ENCODE peak calls at places on chromosomes 12 and 14, in seven cellular contexts. A, T, U, K, L, W and Q are unnamed samples. For H3K4me1, the result is how much of the 10 kb centered on the place peaks cover.

GRCh38 chr14:53954551-53955233 is 1.9 kb downstream of the BMP4 start:
- DNase-seq in A (no peak), T (peak), U (peak), K (peak), L (peak), W (peak), Q (no peak)

GRCh38 chr12:45336762-45337596 is 121.1 kb downstream of the ANO6 start:
- DNase-seq in A (no peak), T (peak), U (no peak), K (no peak), L (no peak), W (peak), Q (no peak)

GRCh38 chr12:9707864-9708808 is 24.8 kb downstream of the CLECL1 start:
- DNase-seq in A (peak), T (peak), U (peak), K (peak), L (peak), W (peak), Q (peak)

GRCh38 chr12:95637010-95637409 is 85.7 kb upstream of the USP44 start:
- DNase-seq in A (no peak), T (no peak), U (no peak), K (no peak), L (no peak), W (no peak), Q (no peak)

GRCh38 chr12:108832730-108833354 is 24.5 kb downstream of the SSH1 start:
- DNase-seq in A (no peak), T (peak), U (peak), K (no peak), L (peak), W (peak), Q (no peak)

GRCh38 chr12:3228587-3228986 is 151.4 kb downstream of the TSPAN9 start:
- DNase-seq in A (no peak), T (no peak), U (no peak), K (no peak), L (no peak), W (no peak), Q (no peak)

GRCh38 chr14:58272589-58273372 is 25.6 kb upstream of the ARID4A start:
- DNase-seq in A (no peak), T (peak), U (peak), K (peak), L (peak), W (peak), Q (no peak)

GRCh38 chr12:6295187-6295811 is 15.2 kb upstream of the PLEKHG6 start:
- DNase-seq in A (peak), T (peak), U (peak), K (peak), L (no peak), W (peak), Q (no peak)

GRCh38 chr12:28027947-28028724 is 55.6 kb upstream of the PTHLH start:
- DNase-seq in A (no peak), T (peak), U (no peak), K (no peak), L (no peak), W (no peak), Q (no peak)

GRCh38 chr12:77339610-77340009 is 274.2 kb upstream of the E2F7 start:
- DNase-seq in A (no peak), T (peak), U (no peak), K (no peak), L (no peak), W (no peak), Q (no peak)

GRCh38 chr12:53046655-53047220 is 3.1 kb upstream of the TNS2 start:
- DNase-seq in A (peak), T (no peak), U (peak), K (peak), L (peak), W (peak), Q (peak)

GRCh38 chr14:96316087-96316486 is 47.1 kb downstream of the ATG2B start:
- DNase-seq in A (no peak), T (no peak), U (no peak), K (no peak), L (no peak), W (no peak), Q (no peak)

DNA sequence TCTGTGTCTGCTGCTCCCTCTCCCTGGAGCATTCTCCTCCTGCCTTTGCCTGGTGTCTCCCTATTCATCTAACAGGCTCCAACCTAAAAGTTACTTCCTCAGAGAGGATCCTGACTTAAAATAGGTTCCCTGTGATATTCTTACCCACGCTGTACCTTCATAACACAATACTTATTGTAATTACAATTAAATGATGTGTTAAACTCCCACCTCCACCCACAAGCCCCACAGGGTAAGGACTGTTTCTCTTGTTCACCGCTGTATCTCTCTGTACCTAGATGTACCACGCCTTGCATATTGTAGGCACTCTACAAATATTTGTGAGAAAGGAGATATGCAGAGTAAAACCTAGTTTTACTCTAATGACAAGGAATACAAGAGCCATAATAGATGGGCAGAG is 5.0 kb downstream of the HEBP1 start:
- DNase-seq in A (no peak), T (no peak), U (no peak), K (no peak), L (no peak), W (no peak), Q (no peak)
- H3K4me1 ChIP-seq in A (under half), T (under half), U (under half), K (under half), L (half or more), W (under half), Q (under half)

GRCh38 chr14:22614240-22614799 is 16.2 kb downstream of the ABHD4 start:
- DNase-seq in A (peak), T (peak), U (no peak), K (no peak), L (peak), W (peak), Q (no peak)
- H3K4me3 ChIP-seq in A (no peak), T (no peak), U (no peak), K (no peak), L (no peak), W (no peak), Q (no peak)

GRCh38 chr14:20846560-20846959 is 43.9 kb upstream of the RNASE1 start:
- DNase-seq in A (no peak), T (no peak), U (no peak), K (no peak), L (no peak), W (no peak), Q (no peak)

GRCh38 chr14:20848316-20848954 is 42.8 kb upstream of the RNASE3 start:
- DNase-seq in A (no peak), T (peak), U (no peak), K (no peak), L (no peak), W (peak), Q (no peak)

GRCh38 chr14:20848955-20849570 is 42.1 kb upstream of the RNASE3 start:
- DNase-seq in A (no peak), T (peak), U (no peak), K (no peak), L (no peak), W (peak), Q (no peak)
- TF ChIP-seq CTCF in A (no peak), T (no peak), U (no peak), K (no peak), L (no peak), W (no peak), Q (no peak)

GRCh38 chr12:132500856-132501180 is 10.9 kb downstream of the FBRSL1 start:
- DNase-seq in A (no peak), T (no peak), U (no peak), K (no peak), L (no peak), W (no peak), Q (no peak)
- H3K4me1 ChIP-seq in A (half or more), T (under half), U (half or more), K (under half), L (half or more), W (under half), Q (under half)

DNA sequence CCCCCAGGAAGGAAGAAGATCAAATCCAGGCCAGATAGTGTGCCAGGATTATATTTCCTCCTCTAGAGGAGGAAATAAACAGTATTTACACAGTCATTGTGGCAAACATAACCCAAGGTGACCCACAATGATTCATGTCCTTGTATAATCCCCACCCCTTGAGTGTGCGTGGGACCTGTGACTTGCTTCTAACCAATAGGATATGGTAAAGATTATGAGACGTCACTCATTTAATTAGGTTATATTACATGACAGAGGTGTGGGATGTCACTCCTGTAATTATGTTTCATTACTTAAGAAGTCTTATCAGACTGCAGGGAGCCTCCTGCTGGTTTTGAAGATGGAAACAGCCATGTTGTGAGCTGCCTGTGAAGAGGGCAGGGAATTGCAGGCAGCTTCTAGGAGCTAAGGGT is 12.2 kb upstream of the CATSPERB start:
- DNase-seq in A (peak), T (peak), U (no peak), K (peak), L (no peak), W (peak), Q (no peak)
- H3K4me3 ChIP-seq in A (no peak), T (no peak), U (no peak), K (no peak), L (no peak), W (no peak), Q (no peak)

DNA sequence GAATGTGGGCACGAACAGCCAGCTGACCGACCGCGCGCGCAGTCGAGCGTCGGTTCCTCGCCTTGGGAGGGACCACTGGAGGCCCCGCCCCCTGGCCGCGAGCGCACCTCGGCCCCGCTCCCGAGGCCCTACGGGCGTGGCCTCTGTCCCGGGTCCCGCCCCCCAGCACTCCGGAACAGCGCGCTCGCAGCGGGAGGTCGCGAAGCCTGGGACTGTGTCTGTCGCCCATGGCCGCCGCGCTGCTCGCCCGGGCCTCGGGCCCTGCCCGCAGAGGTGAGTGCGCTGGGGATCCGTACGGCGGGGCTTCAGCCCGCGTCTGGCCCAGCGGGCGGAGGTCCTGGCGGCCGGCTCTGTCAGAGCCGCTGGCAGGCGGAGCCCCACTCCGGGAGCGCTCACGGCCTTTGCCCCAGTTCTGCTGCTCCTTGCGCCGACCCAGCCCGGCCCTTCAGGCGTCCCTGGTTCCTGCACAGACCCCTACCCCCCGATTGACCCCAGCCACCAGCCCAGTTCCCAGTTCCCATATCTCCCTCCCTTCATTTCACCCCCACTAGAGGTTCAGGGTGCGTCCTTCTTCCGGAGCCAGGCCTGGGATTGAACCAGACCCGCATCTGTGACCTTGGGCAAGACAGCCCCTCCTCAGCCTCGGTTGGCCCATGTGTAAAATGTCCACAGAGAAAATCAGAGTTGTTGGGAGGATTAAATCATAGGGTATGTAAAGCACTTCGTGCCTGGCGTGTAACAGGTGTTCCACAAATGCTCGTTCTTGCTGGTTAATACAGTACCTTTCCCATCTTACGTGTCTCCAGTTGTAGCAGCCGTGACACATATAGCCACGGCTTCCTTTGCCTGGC is at the start of gene ACADS:
- DNase-seq in A (peak), T (peak), U (peak), K (peak), L (peak), W (peak), Q (peak)
- TF ChIP-seq CTCF in A (no peak), T (no peak), U (no peak), K (no peak), L (no peak), W (no peak), Q (no peak)

DNA sequence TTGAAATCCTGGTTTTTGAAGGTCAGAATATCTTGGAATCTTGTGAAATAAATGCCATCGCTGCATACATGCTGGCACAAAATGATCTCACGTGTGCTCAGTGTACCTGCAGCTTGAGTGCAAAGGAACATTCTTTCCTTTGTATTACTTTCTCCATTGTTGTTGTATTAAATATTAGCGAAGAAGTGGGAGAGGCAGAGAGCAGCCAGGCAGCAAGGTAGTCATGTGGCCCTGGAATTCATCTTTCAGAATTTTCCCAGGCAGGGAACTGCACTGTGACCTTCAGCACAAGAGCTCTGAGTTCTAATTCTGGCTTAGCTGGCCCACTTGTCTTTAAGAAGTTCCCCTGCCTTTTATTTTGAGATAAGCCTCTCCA is 145.5 kb downstream of the PRKCH start:
- DNase-seq in A (no peak), T (no peak), U (no peak), K (no peak), L (no peak), W (no peak), Q (no peak)
- H3K4me1 ChIP-seq in A (under half), T (half or more), U (half or more), K (under half), L (half or more), W (half or more), Q (under half)

GRCh38 chr12:102029148-102029547 is 32.6 kb downstream of the WASHC3 start:
- DNase-seq in A (no peak), T (no peak), U (no peak), K (no peak), L (no peak), W (no peak), Q (no peak)
- H3K4me3 ChIP-seq in A (no peak), T (no peak), U (no peak), K (no peak), L (no peak), W (no peak), Q (no peak)

DNA sequence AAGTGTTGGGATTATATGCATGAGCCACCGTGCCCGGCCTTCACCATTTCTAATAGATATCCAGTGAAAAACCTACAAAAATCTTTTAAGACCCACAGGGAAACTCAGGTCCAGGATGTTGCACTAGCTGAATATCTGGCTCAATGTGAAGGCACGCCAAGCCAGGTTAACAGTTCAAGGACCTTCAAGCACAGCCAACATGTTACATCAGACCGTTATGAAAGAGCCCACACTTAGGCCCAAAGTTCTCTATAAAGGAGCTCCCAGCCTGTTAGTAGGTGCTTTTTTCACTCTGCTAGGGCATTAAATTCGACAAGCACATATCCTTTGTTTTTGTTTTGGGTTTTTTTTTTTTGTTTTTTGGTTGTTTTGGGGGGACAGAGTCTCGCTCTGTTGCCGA is 69.0 kb downstream of the OTX2 start:
- DNase-seq in A (no peak), T (no peak), U (no peak), K (no peak), L (no peak), W (no peak), Q (no peak)
- TF ChIP-seq CTCF in A (no peak), T (no peak), U (no peak), K (no peak), L (no peak), W (no peak), Q (no peak)

DNA sequence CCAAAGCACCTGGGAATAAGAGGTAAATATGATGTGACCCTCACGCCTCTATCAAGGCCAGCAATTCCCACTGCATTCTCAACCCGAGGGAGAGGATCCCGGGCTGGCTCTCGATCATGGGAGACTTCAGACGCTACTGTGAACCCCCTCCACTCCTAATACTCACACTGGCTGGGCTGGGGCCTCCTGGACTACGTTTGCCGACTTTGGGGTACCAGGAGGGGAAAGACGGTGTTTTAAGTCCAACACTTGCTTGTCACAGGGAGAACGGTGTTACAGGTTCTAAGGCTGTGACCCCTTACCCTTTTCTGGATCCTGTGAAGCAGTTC is 475 bp downstream of the NACA start:
- DNase-seq in A (no peak), T (no peak), U (peak), K (peak), L (peak), W (no peak), Q (no peak)
- H3K4me1 ChIP-seq in A (under half), T (under half), U (under half), K (under half), L (under half), W (under half), Q (under half)